ENCODE peak calls at places on chromosome 12, in five cellular contexts. M, D, V, I and T are unnamed samples.

GRCh38 chr12:115064296-115064695 is 380.3 kb upstream of the TBX3 start:
- DNase-seq in M (no peak), D (no peak), V (no peak), I (no peak), T (no peak)

GRCh38 chr12:124475295-124476010 is 92.0 kb downstream of the NCOR2 start:
- DNase-seq in M (no peak), D (no peak), V (no peak), I (no peak), T (no peak)

GRCh38 chr12:13387074-13387473 is 190.5 kb downstream of the EMP1 start:
- DNase-seq in M (no peak), D (no peak), V (no peak), I (no peak), T (no peak)

GRCh38 chr12:20883288-20883687 is 72.8 kb downstream of the SLCO1B3 start:
- DNase-seq in M (no peak), D (no peak), V (no peak), I (no peak), T (no peak)

GRCh38 chr12:6355491-6356373 is 13.9 kb upstream of the TNFRSF1A start:
- DNase-seq in M (no peak), D (no peak), V (no peak), I (no peak), T (no peak)

GRCh38 chr12:80648866-80649265 is 58.6 kb upstream of the MYF6 start:
- DNase-seq in M (peak), D (no peak), V (peak), I (no peak), T (no peak)

GRCh38 chr12:111369496-111370220 is 763 bp upstream of the PHETA1 start:
- DNase-seq in M (no peak), D (no peak), V (no peak), I (no peak), T (no peak)

GRCh38 chr12:3236345-3237153 is 159.4 kb downstream of the TSPAN9 start:
- DNase-seq in M (peak), D (no peak), V (peak), I (no peak), T (no peak)

GRCh38 chr12:110039085-110039807 is 9.1 kb downstream of the C12orf76 start:
- DNase-seq in M (peak), D (no peak), V (peak), I (no peak), T (no peak)

GRCh38 chr12:91434081-91434480 is 251.5 kb upstream of the DCN start:
- DNase-seq in M (no peak), D (no peak), V (no peak), I (no peak), T (no peak)

GRCh38 chr12:65878540-65878939 is 54.3 kb downstream of the HMGA2 start:
- DNase-seq in M (peak), D (no peak), V (peak), I (no peak), T (peak)

GRCh38 chr12:48050174-48050573 is 45.9 kb upstream of the COL2A1 start:
- DNase-seq in M (no peak), D (no peak), V (no peak), I (no peak), T (no peak)

GRCh38 chr12:123150273-123150803 is 552 bp downstream of the PITPNM2 start:
- DNase-seq in M (peak), D (peak), V (peak), I (no peak), T (no peak)

GRCh38 chr12:121657305-121658008 is 12.0 kb downstream of the MORN3 start:
- DNase-seq in M (no peak), D (no peak), V (no peak), I (no peak), T (no peak)

GRCh38 chr12:104958946-104959841 is 1.1 kb upstream of the SLC41A2 start:
- DNase-seq in M (peak), D (no peak), V (peak), I (no peak), T (no peak)

GRCh38 chr12:78155546-78155945 is 324.9 kb downstream of the NAV3 start:
- DNase-seq in M (no peak), D (no peak), V (peak), I (no peak), T (no peak)

GRCh38 chr12:93571854-93572711 is at the start of gene SOCS2:
- DNase-seq in M (no peak), D (peak), V (peak), I (no peak), T (no peak)

GRCh38 chr12:46608431-46609280 is 217.1 kb downstream of the SLC38A4 start:
- DNase-seq in M (peak), D (no peak), V (peak), I (no peak), T (no peak)

GRCh38 chr12:116295327-116296263 is 18.1 kb upstream of the MED13L start:
- DNase-seq in M (peak), D (no peak), V (peak), I (no peak), T (no peak)

GRCh38 chr12:66241061-66242043 is 52.3 kb downstream of the IRAK3 start:
- DNase-seq in M (peak), D (no peak), V (peak), I (no peak), T (no peak)

GRCh38 chr12:50186667-50187066 is 19.5 kb upstream of the CERS5 start:
- DNase-seq in M (peak), D (no peak), V (peak), I (no peak), T (no peak)